ENCODE peak calls at places on chromosomes 7 and 10, in five cellular contexts. X is activated T-cell treated with anti-CD3 and anti-CD28 coated beads, Interleukin-2, amount 50 U/mL, for 1 hour; S is CD8-positive, alpha-beta T cell; E is body of pancreas; R is activated CD8-positive, alpha-beta memory T cell treated with anti-CD3 and anti-CD28 coated beads for 1 hour. L is an unnamed sample.

GRCh38 chr7:583410-584121 is 63.9 kb upstream of the PDGFA start:
- DNase-seq in X (no peak), E (no peak), S (no peak), R (no peak), L (no peak)

GRCh38 chr10:96606216-96606615 is 19.4 kb upstream of the TM9SF3 start:
- DNase-seq in S (no peak), R (no peak), E (no peak), X (no peak), L (peak)

GRCh38 chr10:114520453-114520852 is 116.2 kb upstream of the AFAP1L2 start:
- DNase-seq in S (no peak), X (no peak), R (no peak), E (no peak), L (peak)

GRCh38 chr10:92547676-92548075 is 26.2 kb downstream of the IDE start:
- DNase-seq in S (no peak), R (no peak), E (no peak), X (no peak), L (no peak)

GRCh38 chr7:35726654-35727053 is 31.7 kb upstream of the HERPUD2 start:
- DNase-seq in E (no peak), X (no peak), R (no peak), S (no peak), L (no peak)

GRCh38 chr10:91022924-91023707 is 102.2 kb upstream of the ANKRD1 start:
- DNase-seq in R (no peak), S (no peak), E (no peak), X (no peak), L (no peak)

GRCh38 chr7:949021-949934 is 5.2 kb downstream of the ADAP1 start:
- DNase-seq in S (no peak), X (no peak), R (no peak), E (no peak), L (no peak)

GRCh38 chr7:103715376-103716110 is 269.5 kb upstream of the SLC26A5 start:
- DNase-seq in R (no peak), X (no peak), E (no peak), S (no peak), L (no peak)

GRCh38 chr7:28627869-28628268 is 215.6 kb downstream of the CREB5 start:
- DNase-seq in X (no peak), E (no peak), S (no peak), R (no peak), L (no peak)

GRCh38 chr7:44384586-44385383 is 59.4 kb upstream of the CAMK2B start:
- DNase-seq in X (no peak), S (no peak), E (peak), R (no peak), L (no peak)

GRCh38 chr7:142939226-142939910 is at the start of gene LLCFC1:
- DNase-seq in E (no peak), X (no peak), R (no peak), S (no peak), L (no peak)

GRCh38 chr10:51103818-51104217 is 29.5 kb downstream of the PRKG1 start:
- DNase-seq in X (no peak), E (no peak), R (no peak), S (no peak), L (no peak)

GRCh38 chr10:4688620-4689019 is 137.4 kb upstream of the AKR1E2 start:
- DNase-seq in R (no peak), E (no peak), X (no peak), S (no peak), L (no peak)

GRCh38 chr7:21542891-21543527 is at the start of gene DNAH11:
- DNase-seq in R (no peak), X (no peak), E (peak), S (no peak), L (peak)

GRCh38 chr10:106175760-106176377 is 988.6 kb downstream of the SORCS1 start:
- DNase-seq in S (no peak), R (no peak), E (no peak), X (no peak), L (no peak)

GRCh38 chr7:138875794-138876193 is 77.8 kb upstream of the ATP6V0A4 start:
- DNase-seq in X (peak), R (peak), E (no peak), S (peak), L (no peak)

GRCh38 chr10:87706731-87707130 is 47.1 kb downstream of the PAPSS2 start:
- DNase-seq in R (no peak), X (no peak), S (no peak), E (no peak), L (no peak)

GRCh38 chr7:43753401-43753800 is 5.1 kb upstream of the BLVRA start:
- DNase-seq in S (no peak), X (no peak), E (no peak), R (no peak), L (no peak)

GRCh38 chr7:148746139-148746538 is 47.4 kb downstream of the CUL1 start:
- DNase-seq in X (no peak), R (no peak), S (no peak), E (no peak), L (no peak)

L was measured in hepatic stellate cell.